ENCODE peak calls at places on chromosomes 7 and 10, in seven cellular contexts. T is HepG2, I is stomach, H is spleen, N is Panc1, A is GM23338, W is prostate gland. K is an unnamed sample.

GRCh38 chr10:53990799-53991238 is 810.2 kb downstream of the PCDH15 start:
- DNase-seq in T (no peak), I (no peak), H (peak), N (no peak), A (no peak), W (no peak), K (no peak)

GRCh38 chr10:101287922-101288638 is 58.8 kb upstream of the LBX1 start:
- DNase-seq in T (peak), I (no peak), H (no peak), N (no peak), A (peak), W (no peak), K (no peak)

GRCh38 chr7:36010656-36011587 is 142.1 kb upstream of the EEPD1 start:
- DNase-seq in T (no peak), I (no peak), H (no peak), N (no peak), A (no peak), W (no peak), K (no peak)

GRCh38 chr7:120609136-120609753 is 248.7 kb downstream of the TSPAN12 start:
- DNase-seq in T (no peak), I (no peak), H (no peak), N (no peak), A (no peak), W (no peak), K (no peak)

GRCh38 chr7:139711991-139712753 is 65.6 kb downstream of the HIPK2 start:
- DNase-seq in T (no peak), I (no peak), H (no peak), N (no peak), A (peak), W (no peak), K (no peak)

GRCh38 chr10:82811621-82812020 is 936.6 kb downstream of the NRG3 start:
- DNase-seq in T (no peak), I (no peak), H (no peak), N (no peak), A (peak), W (no peak), K (no peak)

GRCh38 chr10:51430506-51430905 is 268.9 kb downstream of the CSTF2T start:
- DNase-seq in T (no peak), I (no peak), H (no peak), N (no peak), A (no peak), W (no peak), K (no peak)

GRCh38 chr10:5364916-5365434 is at the start of gene UCN3:
- DNase-seq in T (no peak), I (no peak), H (no peak), N (no peak), A (peak), W (no peak), K (no peak)

GRCh38 chr7:130958846-130959245 is 224.8 kb upstream of the KLF14 start:
- DNase-seq in T (no peak), I (no peak), H (no peak), N (no peak), A (no peak), W (no peak), K (no peak)

GRCh38 chr7:130961128-130961601 is 227.2 kb upstream of the KLF14 start:
- DNase-seq in T (no peak), I (no peak), H (peak), N (no peak), A (no peak), W (no peak), K (no peak)

GRCh38 chr7:130962109-130962508 is 228.1 kb upstream of the KLF14 start:
- DNase-seq in T (no peak), I (no peak), H (no peak), N (no peak), A (no peak), W (no peak), K (no peak)

GRCh38 chr7:130959743-130960207 is 225.8 kb upstream of the KLF14 start:
- DNase-seq in T (peak), I (no peak), H (no peak), N (no peak), A (peak), W (no peak), K (no peak)

DNA sequence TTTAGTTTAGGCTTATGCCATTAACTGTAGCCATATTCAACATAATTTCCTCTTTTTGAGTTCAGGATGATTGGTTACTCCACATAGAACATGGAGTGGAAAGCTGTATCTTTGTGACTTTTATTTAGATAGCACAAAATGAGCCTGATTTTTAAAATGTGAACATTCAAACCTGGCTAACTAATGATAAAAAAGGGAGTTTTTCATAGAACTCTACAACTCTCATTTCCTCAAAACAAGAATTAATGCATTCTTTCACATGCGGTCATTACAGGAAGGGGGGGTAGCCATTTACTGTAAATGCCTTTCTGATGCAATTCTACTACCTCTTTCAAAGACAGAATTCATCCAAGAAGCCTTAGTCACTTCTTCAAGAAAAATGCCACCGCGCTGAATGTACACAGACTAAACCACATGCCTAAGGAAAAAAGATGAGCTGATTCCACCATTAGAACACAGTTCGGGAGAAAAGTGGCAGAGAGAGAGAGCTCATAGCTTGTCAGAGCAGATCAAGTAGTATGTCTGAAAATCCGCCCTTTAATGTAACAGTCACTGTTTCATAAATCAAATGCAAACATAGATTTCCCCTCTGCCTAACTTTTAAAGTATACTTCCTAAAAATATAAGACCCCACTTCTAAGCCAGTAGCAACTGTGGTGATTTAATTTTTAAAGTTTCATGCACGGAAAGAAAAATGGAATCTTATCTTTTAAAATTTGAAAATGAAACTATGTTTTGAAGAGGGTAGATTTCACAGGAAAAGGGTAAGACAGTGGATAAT is 226.4 kb upstream of the KLF14 start:
- DNase-seq in T (no peak), I (no peak), H (no peak), N (peak), A (no peak), W (no peak), K (no peak)
- H3K27ac ChIP-seq in T (no peak), I (no peak), H (peak), N (peak), A (peak), W (no peak), K (peak)

GRCh38 chr7:2644514-2645273 is 12.9 kb downstream of the TTYH3 start:
- DNase-seq in T (no peak), I (peak), H (no peak), N (no peak), A (no peak), W (no peak), K (no peak)

GRCh38 chr7:2646680-2647571 is 15.1 kb downstream of the TTYH3 start:
- DNase-seq in T (no peak), I (no peak), H (no peak), N (no peak), A (peak), W (no peak), K (no peak)

GRCh38 chr7:2643386-2644229 is 11.8 kb downstream of the TTYH3 start:
- DNase-seq in T (no peak), I (no peak), H (no peak), N (no peak), A (peak), W (no peak), K (no peak)

GRCh38 chr7:2646336-2646679 is 14.5 kb downstream of the TTYH3 start:
- DNase-seq in T (no peak), I (no peak), H (no peak), N (no peak), A (no peak), W (no peak), K (no peak)

DNA sequence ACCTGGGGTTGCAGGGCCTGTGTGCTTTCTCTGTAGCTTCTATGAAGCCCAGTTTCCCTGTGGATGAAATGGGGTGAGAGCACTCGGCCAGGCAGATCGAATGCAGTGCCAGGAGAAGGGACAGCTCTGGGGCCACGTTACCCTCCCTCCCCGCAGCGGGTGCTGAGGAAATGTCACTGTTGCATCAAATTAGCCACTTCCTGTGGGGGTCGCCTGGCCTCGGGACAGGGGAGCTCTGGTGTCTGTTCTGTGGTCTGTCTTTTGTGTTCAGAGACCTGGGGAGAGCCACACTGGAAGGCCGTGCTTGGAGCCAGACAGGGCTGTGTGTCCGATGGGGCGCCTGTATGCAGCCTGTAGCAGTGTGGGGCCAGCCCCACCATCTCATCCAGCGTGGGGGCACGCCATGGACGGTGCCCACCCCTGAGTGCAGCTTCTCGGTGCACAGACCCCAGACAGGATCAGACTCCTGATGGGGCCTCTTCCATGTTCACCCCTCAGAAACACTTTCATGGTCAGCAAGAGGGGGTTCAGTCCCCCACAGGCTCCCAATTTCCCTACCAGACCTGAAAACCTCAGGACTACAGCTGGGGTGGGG is 13.6 kb downstream of the TTYH3 start:
- DNase-seq in T (no peak), I (no peak), H (peak), N (no peak), A (peak), W (no peak), K (no peak)
- TF ChIP-seq POLR2AphosphoS5 in T (no peak), I (no peak), H (peak), N (no peak), A (no peak), W (no peak), K (no peak)

DNA sequence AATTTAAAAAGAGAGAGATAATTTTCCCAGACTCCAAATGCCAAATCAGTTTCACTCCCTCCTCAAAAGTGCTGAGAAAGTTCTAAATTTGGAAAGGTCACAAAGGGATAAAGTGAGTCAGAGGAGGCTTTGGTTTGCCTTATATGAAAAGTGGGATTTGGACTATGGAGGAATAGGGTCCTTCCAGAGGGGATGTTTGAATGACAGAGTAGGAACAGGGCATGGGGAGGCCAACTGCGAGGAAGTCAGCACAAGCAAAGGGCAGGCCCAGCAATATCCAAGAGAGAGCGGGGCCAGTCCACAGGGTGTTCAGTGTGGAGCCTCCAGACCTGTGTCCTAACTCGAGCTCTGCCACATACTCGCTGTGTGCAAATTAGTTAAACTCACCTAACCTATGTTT is 9.8 kb upstream of the FAS start:
- DNase-seq in T (no peak), I (no peak), H (no peak), N (no peak), A (no peak), W (no peak), K (no peak)
- H3K27ac ChIP-seq in T (no peak), I (no peak), H (peak), N (no peak), A (no peak), W (peak), K (peak)

DNA sequence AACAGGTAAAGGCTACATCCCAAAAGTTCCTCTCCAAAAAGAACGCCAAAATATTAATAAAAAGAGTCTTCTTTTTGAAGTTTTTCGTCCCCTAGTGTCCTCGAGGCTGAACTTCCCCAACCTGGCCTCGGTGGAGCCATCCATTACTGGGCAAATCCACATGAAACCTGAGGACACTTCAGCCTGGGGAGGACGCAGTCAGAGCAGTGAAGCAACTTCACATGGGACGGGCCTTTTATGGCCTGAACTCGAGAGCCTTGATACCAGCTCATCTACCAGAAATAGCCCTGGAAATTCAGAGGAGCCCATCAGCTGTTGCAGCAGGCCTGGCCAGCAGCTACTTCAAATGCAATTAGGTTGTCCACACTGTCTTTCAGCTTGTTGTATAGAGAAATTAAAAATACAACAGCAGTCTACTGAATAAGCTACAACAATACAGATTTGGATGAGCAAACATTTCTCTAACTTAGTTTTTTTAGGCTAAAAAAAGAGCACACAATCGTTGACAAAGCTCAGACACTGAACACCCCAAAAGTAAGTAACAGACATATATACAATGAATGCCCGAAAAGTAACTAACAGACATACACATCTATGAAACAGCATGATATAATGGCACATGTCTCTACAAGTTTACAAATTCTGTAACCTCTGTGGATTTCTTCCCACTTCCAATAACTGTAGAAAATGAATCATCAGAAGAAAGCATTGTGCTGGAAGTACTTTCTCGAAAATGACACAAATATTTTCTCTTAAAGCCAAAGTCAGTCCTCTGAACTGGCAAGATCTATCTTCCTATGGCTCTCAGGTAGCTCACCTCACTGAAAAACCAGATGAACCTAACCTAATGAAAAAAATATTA is at the start of gene SVIL:
- DNase-seq in T (peak), I (no peak), H (no peak), N (no peak), A (peak), W (peak), K (peak)
- TF ChIP-seq POLR2AphosphoS5 in T (no peak), I (peak), H (no peak), N (no peak), A (no peak), W (peak), K (peak)

K was measured in suprapubic skin.